ENCODE peak calls at places on chromosomes 1 and 21, in five cellular contexts. D is CD8-positive, alpha-beta T cell; E is cardiac fibroblast; B is pancreas; U is heart left ventricle. S is an unnamed sample.

GRCh38 chr1:245874942-245875580 is 632.0 kb downstream of the SMYD3 start:
- DNase-seq in D (no peak), E (peak; percentile 100), B (no peak), U (peak; percentile 88), S (peak; percentile 99)

GRCh38 chr1:3164671-3165070 is 95.7 kb downstream of the PRDM16 start:
- DNase-seq in D (no peak), E (no peak), B (no peak), U (no peak), S (no peak)

GRCh38 chr21:37146320-37147225 is 73.5 kb downstream of the TTC3 start:
- DNase-seq in D (no peak), E (peak; percentile 42), B (no peak), U (no peak), S (peak; percentile 39)

GRCh38 chr1:72636636-72637035 is 354.3 kb upstream of the NEGR1 start:
- DNase-seq in D (no peak), E (no peak), B (no peak), U (no peak), S (no peak)

GRCh38 chr1:76303348-76303712 is 228.8 kb downstream of the ST6GALNAC3 start:
- DNase-seq in D (no peak), E (no peak), B (no peak), U (no peak), S (no peak)

GRCh38 chr1:211606327-211606913 is 27.5 kb upstream of the SLC30A1 start:
- DNase-seq in D (peak; percentile 23), E (no peak), B (no peak), U (no peak), S (no peak)

GRCh38 chr1:219188331-219188803 is 14.7 kb downstream of the LYPLAL1 start:
- DNase-seq in D (no peak), E (no peak), B (no peak), U (no peak), S (no peak)

GRCh38 chr1:225347123-225347683 is 80.6 kb downstream of the LBR start:
- DNase-seq in D (no peak), E (peak; percentile 10), B (no peak), U (no peak), S (no peak)

GRCh38 chr21:38596264-38597042 is 98.2 kb upstream of the ERG start:
- DNase-seq in D (no peak), E (no peak), B (no peak), U (no peak), S (no peak)

GRCh38 chr1:57831624-57832023 is 407.8 kb upstream of the DAB1 start:
- DNase-seq in D (no peak), E (peak; percentile 11), B (no peak), U (no peak), S (peak; percentile 2)

GRCh38 chr1:29133861-29134694 is 10.4 kb upstream of the TMEM200B start:
- DNase-seq in D (no peak), E (no peak), B (peak; percentile 60), U (no peak), S (no peak)

GRCh38 chr1:9435101-9435636 is 104.1 kb upstream of the SLC25A33 start:
- DNase-seq in D (no peak), E (no peak), B (no peak), U (no peak), S (peak; percentile 16)

GRCh38 chr1:155893389-155894142 is 17.6 kb downstream of the RIT1 start:
- DNase-seq in D (peak; percentile 16), E (peak; percentile 86), B (no peak), U (peak; percentile 46), S (peak; percentile 83)

GRCh38 chr21:32484706-32485380 is 72.3 kb downstream of the EVA1C start:
- DNase-seq in D (no peak), E (no peak), B (no peak), U (no peak), S (no peak)

GRCh38 chr1:16015491-16015890 is 2.4 kb downstream of the HSPB7 start:
- DNase-seq in D (no peak), E (no peak), B (peak; percentile 65), U (no peak), S (no peak)
- H3K4me3 ChIP-seq in D (no peak overlapping the region), E (no peak overlapping the region), B (no peak overlapping the region), U (peak overlapping the region; percentile 65), S (no peak overlapping the region)

GRCh38 chr1:38892976-38893375 is 11.6 kb upstream of the GJA9 start:
- DNase-seq in D (no peak), E (no peak), B (no peak), U (no peak), S (peak; percentile 21)

GRCh38 chr1:38888423-38889333 is 7.3 kb upstream of the GJA9 start:
- DNase-seq in D (no peak), E (no peak), B (no peak), U (no peak), S (no peak)

GRCh38 chr1:38896169-38896568 is 14.8 kb upstream of the GJA9 start:
- DNase-seq in D (no peak), E (no peak), B (no peak), U (no peak), S (no peak)

GRCh38 chr1:38889589-38889988 is 8.2 kb upstream of the GJA9 start:
- DNase-seq in D (no peak), E (no peak), B (no peak), U (no peak), S (no peak)

DNA sequence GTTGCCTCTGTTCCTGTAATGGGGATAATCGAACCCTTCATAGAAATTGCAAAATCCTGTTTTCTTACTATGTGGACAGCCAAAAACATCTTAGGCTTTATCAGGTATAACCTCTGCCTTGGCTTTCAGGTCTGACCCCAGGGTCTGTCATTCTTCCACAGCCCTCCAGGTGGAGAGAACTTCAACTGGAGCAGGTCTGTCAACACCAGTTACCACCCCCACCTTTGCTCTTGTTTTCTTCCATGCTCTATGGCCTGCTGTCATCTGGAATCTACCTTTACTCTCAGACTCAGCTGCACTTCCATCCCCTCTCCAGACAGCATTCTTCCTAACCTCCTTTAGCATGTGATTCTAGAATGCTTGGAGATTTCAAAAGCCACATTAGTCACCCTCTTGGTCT is 10.4 kb upstream of the GJA9 start:
- DNase-seq in D (no peak), E (no peak), B (no peak), U (no peak), S (no peak)
- TF ChIP-seq CTCF in D (no peak), E (no peak), B (no peak), U (no peak), S (no peak)

GRCh38 chr1:86914635-86914997 is at the start of gene HS2ST1:
- DNase-seq in D (no peak), E (no peak), B (no peak), U (no peak), S (no peak)

GRCh38 chr1:86913399-86913895 is 479 bp downstream of the SELENOF start:
- DNase-seq in D (peak; percentile 38), E (peak; percentile 52), B (no peak), U (no peak), S (peak; percentile 68)

GRCh38 chr1:86913896-86914634 is at the start of gene SELENOF:
- DNase-seq in D (peak; percentile 99), E (peak; percentile 100), B (peak; percentile 98), U (peak; percentile 99), S (peak; percentile 100)

GRCh38 chr1:86914998-86915736 is 732 bp downstream of the HS2ST1 start:
- DNase-seq in D (peak; percentile 37), E (peak; percentile 61), B (no peak), U (peak; percentile 47), S (peak; percentile 57)

DNA sequence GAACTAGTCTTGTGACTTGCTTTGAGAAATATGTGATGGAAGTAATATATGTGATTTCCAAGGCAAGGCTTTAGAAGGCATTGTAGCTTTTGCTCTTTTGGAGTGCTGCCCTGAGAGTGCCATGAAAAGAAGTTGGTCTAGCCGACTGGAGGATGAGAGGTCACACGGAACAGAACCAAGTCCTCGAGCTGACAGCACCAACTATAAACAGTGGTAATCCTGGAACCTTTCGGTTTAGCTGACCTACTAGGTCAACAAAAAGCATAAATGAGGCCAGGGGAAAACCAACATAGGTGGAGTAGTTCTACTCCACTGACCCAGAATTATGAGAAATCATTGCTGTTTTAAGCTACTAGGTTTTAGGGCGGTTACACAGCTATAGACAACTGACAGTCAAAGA is 1.4 kb downstream of the SELENOF start:
- DNase-seq in D (no peak), E (peak; percentile 15), B (no peak), U (no peak), S (peak; percentile 43)
- H3K4me3 ChIP-seq in D (no peak overlapping the region), E (peak overlapping the region; percentile 93), B (no peak overlapping the region), U (peak overlapping the region; percentile 87), S (peak overlapping the region; percentile 98)

GRCh38 chr1:205913451-205914204 is 29.6 kb downstream of the SLC26A9 start:
- DNase-seq in D (no peak), E (peak; percentile 93), B (peak; percentile 83), U (peak; percentile 69), S (no peak)

GRCh38 chr1:205907794-205908193 is 35.5 kb downstream of the SLC26A9 start:
- DNase-seq in D (no peak), E (peak; percentile 54), B (no peak), U (no peak), S (peak; percentile 35)
- TF ChIP-seq CTCF in D (no peak), E (peak; percentile 75), B (peak; percentile 50), U (peak; percentile 46), S (peak; percentile 68)

GRCh38 chr1:151060241-151061011 is at the start of gene MLLT11:
- DNase-seq in D (peak; percentile 45), E (peak; percentile 63), B (no peak), U (peak; percentile 51), S (peak; percentile 70)

GRCh38 chr1:151062738-151063371 is 2.7 kb downstream of the MLLT11 start:
- DNase-seq in D (no peak), E (peak; percentile 71), B (no peak), U (no peak), S (peak; percentile 87)

GRCh38 chr1:151061012-151061401 is 810 bp downstream of the MLLT11 start:
- DNase-seq in D (no peak), E (no peak), B (no peak), U (no peak), S (no peak)

GRCh38 chr1:151059342-151060240 is at the start of gene CDC42SE1:
- DNase-seq in D (peak; percentile 86), E (peak; percentile 85), B (peak; percentile 92), U (peak; percentile 87), S (peak; percentile 85)

GRCh38 chr1:151061704-151062103 is 1.5 kb downstream of the MLLT11 start:
- DNase-seq in D (no peak), E (no peak), B (no peak), U (no peak), S (no peak)
- H3K4me3 ChIP-seq in D (no peak overlapping the region), E (no peak overlapping the region), B (no peak overlapping the region), U (no peak overlapping the region), S (peak overlapping the region; percentile 15)

DNA sequence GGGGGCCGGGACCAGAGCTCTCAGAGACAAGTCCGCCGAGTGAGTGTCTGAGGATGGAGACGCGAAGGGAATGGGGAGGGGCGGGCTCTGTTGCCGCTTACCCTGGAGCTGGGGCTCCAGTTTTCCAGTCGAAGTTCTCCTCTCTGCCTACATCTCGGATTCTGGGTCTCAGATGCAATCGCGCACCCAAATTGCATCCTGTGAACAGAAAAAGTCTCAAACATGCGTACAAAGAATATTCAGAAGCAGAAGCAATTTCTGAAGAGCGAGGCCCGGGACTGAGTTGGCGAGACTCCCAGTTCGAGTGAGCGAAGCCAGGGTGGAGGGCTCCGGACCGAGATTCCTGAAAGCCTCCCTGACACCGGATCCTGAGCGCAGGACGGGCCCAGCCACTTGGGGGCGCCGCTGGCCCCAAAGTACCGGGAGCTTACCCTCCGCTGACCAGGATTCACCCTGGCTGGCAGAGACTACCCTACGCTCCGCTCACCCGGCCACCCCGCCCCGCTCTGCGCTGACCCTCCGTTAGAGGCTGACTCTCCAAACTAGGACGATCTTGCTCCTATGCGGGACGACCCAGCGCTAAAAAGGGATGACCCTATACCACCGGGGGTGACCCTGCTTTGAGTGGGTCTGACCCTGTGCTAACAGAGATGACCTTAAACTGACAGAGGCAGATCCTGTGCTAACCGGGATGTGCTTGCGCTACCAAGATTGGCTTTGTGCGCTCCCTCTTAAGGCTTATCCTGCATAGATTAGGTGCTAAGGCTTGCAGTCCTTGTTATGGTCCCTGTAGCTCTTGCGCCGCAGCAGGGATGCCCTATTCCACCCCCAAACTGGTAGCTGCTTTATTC is 12.1 kb downstream of the FOXD2 start:
- DNase-seq in D (no peak), E (peak; percentile 24), B (peak; percentile 79), U (no peak), S (no peak)
- TF ChIP-seq CTCF in D (no peak), E (peak; percentile 51), B (peak; percentile 39), U (no peak), S (peak; percentile 37)

S was measured in fibroblast of villous mesenchyme.